ENCODE peak calls at places on chromosomes 12 and 14, in nine cellular contexts. G, U, H, C, S, L, F, T and P are unnamed samples.

GRCh38 chr14:64639340-64639821 is 64.8 kb upstream of the PLEKHG3 start:
- DNase-seq in G (no peak), U (peak), H (no peak), C (peak), S (no peak), L (no peak), F (no peak), T (no peak), P (no peak)

GRCh38 chr12:28172434-28173030 is 17.7 kb upstream of the CCDC91 start:
- DNase-seq in G (no peak), U (no peak), H (no peak), C (peak), S (peak), L (no peak), F (no peak), T (no peak), P (no peak)

GRCh38 chr12:102756564-102756963 is 160.5 kb downstream of the PAH start:
- DNase-seq in G (no peak), U (no peak), H (no peak), C (no peak), S (no peak), L (no peak), F (no peak), T (no peak), P (no peak)

GRCh38 chr12:113850309-113851056 is 115.6 kb downstream of the RBM19 start:
- DNase-seq in G (no peak), U (no peak), H (no peak), C (no peak), S (no peak), L (peak), F (peak), T (peak), P (no peak)

GRCh38 chr14:91036741-91037469 is 23.5 kb downstream of the RPS6KA5 start:
- DNase-seq in G (no peak), U (no peak), H (no peak), C (no peak), S (no peak), L (no peak), F (no peak), T (no peak), P (no peak)

GRCh38 chr14:74649167-74649566 is 37.1 kb upstream of the LTBP2 start:
- DNase-seq in G (no peak), U (no peak), H (no peak), C (no peak), S (no peak), L (no peak), F (no peak), T (no peak), P (no peak)

GRCh38 chr12:3135522-3136461 is 58.6 kb downstream of the TSPAN9 start:
- DNase-seq in G (peak), U (peak), H (no peak), C (peak), S (peak), L (no peak), F (peak), T (peak), P (peak)

GRCh38 chr12:52280796-52281560 is 6.5 kb downstream of the KRT86 start:
- DNase-seq in G (no peak), U (peak), H (no peak), C (peak), S (no peak), L (no peak), F (no peak), T (no peak), P (no peak)

GRCh38 chr14:99790978-99791376 is 2.2 kb upstream of the EML1 start:
- DNase-seq in G (no peak), U (peak), H (no peak), C (no peak), S (no peak), L (no peak), F (no peak), T (no peak), P (no peak)

GRCh38 chr14:31388687-31389413 is 31.5 kb downstream of the HEATR5A start:
- DNase-seq in G (no peak), U (no peak), H (no peak), C (no peak), S (no peak), L (no peak), F (no peak), T (no peak), P (no peak)

GRCh38 chr12:84270470-84271140 is 642.0 kb downstream of the SLC6A15 start:
- DNase-seq in G (no peak), U (no peak), H (no peak), C (no peak), S (no peak), L (no peak), F (no peak), T (no peak), P (no peak)